ENCODE peak calls at places on chromosomes 7 and 10, in seven cellular contexts. F is hepatocyte, A is NB4, E is GM12865, U is AG04450, S is prostate gland, J is fibroblast of mammary gland. V is an unnamed sample.

GRCh38 chr7:113371376-113372043 is 253.2 kb upstream of the SMIM30 start:
- DNase-seq in J (peak), F (peak), E (no peak), S (no peak), A (no peak), U (peak), V (peak)

GRCh38 chr10:49074836-49075235 is 40.5 kb downstream of the VSTM4 start:
- DNase-seq in J (no peak), F (no peak), A (no peak), U (no peak), S (no peak), E (no peak), V (no peak)

GRCh38 chr7:148230341-148230740 is 360.2 kb upstream of the C7orf33 start:
- DNase-seq in F (no peak), J (no peak), E (no peak), S (no peak), A (no peak), U (no peak), V (no peak)

GRCh38 chr7:150629347-150629746 is 2.8 kb downstream of the GIMAP6 start:
- DNase-seq in A (no peak), U (no peak), S (no peak), J (no peak), F (no peak), E (no peak), V (no peak)

GRCh38 chr7:78057571-78057970 is 259.0 kb downstream of the PHTF2 start:
- DNase-seq in E (no peak), F (no peak), U (no peak), S (no peak), J (no peak), A (no peak), V (no peak)

GRCh38 chr7:134433430-134433829 is 25.5 kb downstream of the AKR1B1 start:
- DNase-seq in E (no peak), U (no peak), F (no peak), J (no peak), S (no peak), A (no peak), V (no peak)

GRCh38 chr7:4621401-4621800 is 60.7 kb upstream of the FOXK1 start:
- DNase-seq in E (no peak), J (peak), F (no peak), A (no peak), S (no peak), U (no peak), V (no peak)

GRCh38 chr10:89741126-89741762 is 39.9 kb downstream of the KIF20B start:
- DNase-seq in U (no peak), F (no peak), S (no peak), E (no peak), J (no peak), A (no peak), V (no peak)

GRCh38 chr7:45978731-45979211 is 57.7 kb upstream of the IGFBP3 start:
- DNase-seq in J (no peak), A (no peak), E (no peak), U (no peak), S (no peak), F (no peak), V (no peak)

GRCh38 chr10:70404906-70405824 is 1.2 kb downstream of the EIF4EBP2 start:
- DNase-seq in F (peak), E (peak), U (peak), S (peak), A (peak), J (peak), V (peak)

GRCh38 chr7:37411444-37412034 is 37.1 kb downstream of the ELMO1 start:
- DNase-seq in J (no peak), E (no peak), S (no peak), A (no peak), U (no peak), F (no peak), V (no peak)

GRCh38 chr10:71314694-71315225 is 4.3 kb upstream of the SLC29A3 start:
- DNase-seq in S (no peak), J (no peak), U (no peak), F (no peak), E (no peak), A (no peak), V (no peak)

GRCh38 chr7:158829342-158830210 is at the start of gene ESYT2:
- DNase-seq in U (peak), E (peak), A (peak), F (peak), S (peak), J (peak), V (peak)

GRCh38 chr7:158827411-158828342 is 1.6 kb downstream of the ESYT2 start:
- DNase-seq in A (peak), J (peak), U (no peak), E (peak), F (peak), S (no peak), V (no peak)

GRCh38 chr7:158829021-158829341 is 328 bp downstream of the ESYT2 start:
- DNase-seq in J (peak), A (peak), F (peak), E (peak), S (peak), U (peak), V (no peak)

GRCh38 chr7:158830211-158830723 is 958 bp upstream of the ESYT2 start:
- DNase-seq in A (no peak), E (no peak), F (no peak), S (no peak), U (no peak), J (no peak), V (no peak)

GRCh38 chr7:158828343-158829020 is 827 bp downstream of the ESYT2 start:
- DNase-seq in U (no peak), E (peak), F (peak), A (peak), J (no peak), S (peak), V (no peak)
- H3K4me3 ChIP-seq in U (peak), E (peak), F (peak), A (peak), J (peak), S (peak), V (peak)

GRCh38 chr10:124262971-124263370 is 155.8 kb downstream of the OAT start:
- DNase-seq in F (no peak), A (no peak), U (no peak), E (no peak), J (no peak), S (no peak), V (no peak)

GRCh38 chr10:124264711-124265390 is 153.9 kb downstream of the OAT start:
- DNase-seq in A (no peak), J (no peak), S (no peak), F (no peak), U (no peak), E (no peak), V (no peak)

GRCh38 chr10:124264271-124264670 is 154.5 kb downstream of the OAT start:
- DNase-seq in F (no peak), J (no peak), A (no peak), U (no peak), S (no peak), E (no peak), V (no peak)

GRCh38 chr10:124263726-124264125 is 155.0 kb downstream of the OAT start:
- DNase-seq in U (no peak), A (no peak), S (no peak), F (no peak), J (no peak), E (no peak), V (no peak)

DNA sequence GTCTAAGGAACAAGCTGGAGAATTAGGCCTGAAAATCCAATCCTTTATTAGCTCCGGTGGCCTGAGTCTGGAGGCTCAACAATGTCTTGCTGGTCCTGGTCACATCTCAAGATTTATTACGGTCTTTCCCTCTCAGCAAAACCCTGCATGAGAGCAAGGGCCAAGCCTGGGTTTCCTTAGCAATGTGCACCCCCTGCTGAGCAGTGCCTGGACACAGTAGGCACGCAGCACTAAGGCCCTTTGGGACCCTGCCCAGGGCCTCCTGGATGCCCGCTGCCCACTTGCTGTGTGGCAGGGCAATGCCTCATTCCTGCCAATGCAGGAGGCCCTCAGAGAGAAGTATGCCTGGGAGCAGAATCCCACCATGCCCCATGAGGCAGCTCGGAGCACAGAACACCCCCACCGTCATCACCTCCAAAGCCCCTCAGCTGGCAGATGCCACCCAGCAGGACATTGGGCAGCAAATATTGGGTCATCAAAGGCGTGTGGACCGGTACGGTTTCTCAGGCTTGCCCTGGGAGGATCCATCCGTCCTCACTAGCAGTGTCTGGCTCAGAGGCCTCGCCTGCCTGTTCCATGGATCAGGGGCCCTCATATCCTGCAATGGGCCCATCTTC is 156.4 kb downstream of the OAT start:
- DNase-seq in A (no peak), U (no peak), S (no peak), J (no peak), E (no peak), F (no peak), V (no peak)
- TF ChIP-seq CTCF in A (no peak), U (no peak), S (no peak), J (no peak), E (no peak), F (no peak), V (no peak)

GRCh38 chr7:158783595-158783994 is 45.7 kb downstream of the ESYT2 start:
- DNase-seq in J (no peak), A (no peak), S (no peak), U (no peak), F (no peak), E (no peak), V (no peak)
- H3K4me3 ChIP-seq in J (no peak), A (no peak), S (no peak), U (no peak), F (no peak), E (no peak), V (no peak)

GRCh38 chr7:741191-741671 is 14.2 kb upstream of the PRKAR1B start:
- DNase-seq in A (no peak), E (no peak), U (no peak), J (no peak), S (no peak), F (no peak), V (no peak)

GRCh38 chr7:739964-740942 is 13.2 kb upstream of the PRKAR1B start:
- DNase-seq in F (no peak), U (no peak), E (no peak), J (no peak), S (no peak), A (no peak), V (no peak)

GRCh38 chr7:739455-739963 is 12.4 kb upstream of the PRKAR1B start:
- DNase-seq in J (no peak), E (no peak), A (no peak), U (no peak), S (no peak), F (no peak), V (no peak)

GRCh38 chr7:738241-738640 is 11.2 kb upstream of the PRKAR1B start:
- DNase-seq in U (no peak), E (no peak), F (no peak), A (no peak), J (no peak), S (no peak), V (no peak)

GRCh38 chr7:738723-739454 is 11.8 kb upstream of the PRKAR1B start:
- DNase-seq in E (no peak), F (no peak), U (no peak), A (no peak), S (no peak), J (no peak), V (no peak)
- TF ChIP-seq CTCF in E (no peak), F (no peak), U (no peak), A (no peak), S (no peak), J (no peak), V (no peak)

DNA sequence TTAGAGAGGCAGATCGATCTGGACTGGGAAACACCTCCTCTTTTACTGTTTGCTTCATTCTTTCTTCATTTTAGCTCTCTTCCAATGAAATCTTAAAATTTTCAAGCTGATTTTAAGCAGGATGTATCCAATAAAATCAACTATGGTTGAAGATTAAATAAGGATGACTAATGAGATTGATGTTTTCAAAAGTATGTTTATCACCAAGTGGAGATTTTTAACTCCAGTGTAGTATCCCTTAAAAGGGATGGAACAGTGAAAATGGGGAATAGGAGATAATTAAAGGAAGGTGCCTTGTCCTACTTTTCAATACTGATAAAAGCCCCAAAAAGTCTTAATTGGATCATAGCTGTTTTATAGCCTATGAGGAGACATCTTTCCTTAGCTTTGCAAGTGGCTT is 11.6 kb upstream of the LIPF start:
- DNase-seq in A (no peak), U (no peak), E (no peak), J (peak), S (no peak), F (no peak), V (no peak)
- H3K4me3 ChIP-seq in A (no peak), U (no peak), E (no peak), J (no peak), S (no peak), F (no peak), V (no peak)